ENCODE peak calls at places on chromosomes 4 and X, in seven cellular contexts. O is astrocyte of the cerebellum; Y is NCI-H1417; Q is hepatocyte; G is fibroblast of gingiva; V is activated T-cell treated with anti-CD3 and anti-CD28 coated beads, Interleukin-2, amount 50 U/mL, for 4 hours; W is dermis blood vessel endothelial cell. U is an unnamed sample.
A peak's percentile ranks its signal among the peaks of the same experiment; 100 is the strongest.

GRCh38 chr4:181148470-181148869 is 1094.7 kb upstream of the TENM3 start:
- DNase-seq in O (no peak), Y (no peak), Q (no peak), G (no peak), V (no peak), W (no peak), U (no peak)

GRCh38 chr4:22595684-22596083 is 79.8 kb upstream of the ADGRA3 start:
- DNase-seq in O (no peak), Y (no peak), Q (no peak), G (no peak), V (no peak), W (no peak), U (no peak)

GRCh38 chr4:83603130-83603529 is 67.2 kb downstream of the GPAT3 start:
- DNase-seq in O (no peak), Y (no peak), Q (no peak), G (no peak), V (no peak), W (no peak), U (peak; percentile 66)

GRCh38 chr4:5370286-5370685 is 319.0 kb downstream of the STK32B start:
- DNase-seq in O (no peak), Y (peak; percentile 4), Q (no peak), G (no peak), V (no peak), W (peak; percentile 45), U (no peak)

GRCh38 chrX:123731258-123731986 is 1.4 kb downstream of the THOC2 start:
- DNase-seq in O (no peak), Y (peak; percentile 14), Q (peak; percentile 16), G (no peak), V (no peak), W (peak; percentile 43), U (no peak)

GRCh38 chrX:136847874-136848273 is 32.7 kb downstream of the RBMX start:
- DNase-seq in O (no peak), Y (no peak), Q (no peak), G (no peak), V (no peak), W (no peak), U (no peak)

GRCh38 chrX:111164728-111165127 is 68.7 kb downstream of the PAK3 start:
- DNase-seq in O (no peak), Y (peak; percentile 29), Q (peak; percentile 37), G (no peak), V (no peak), W (no peak), U (no peak)

GRCh38 chr4:122764808-122765189 is 32.3 kb downstream of the BBS12 start:
- DNase-seq in O (no peak), Y (no peak), Q (no peak), G (peak; percentile 84), V (no peak), W (peak; percentile 42), U (no peak)

GRCh38 chr4:10529256-10529890 is 72.1 kb upstream of the ZNF518B start:
- DNase-seq in O (no peak), Y (no peak), Q (peak; percentile 10), G (no peak), V (no peak), W (peak; percentile 73), U (no peak)

GRCh38 chr4:137650051-137650450 is 117.8 kb upstream of the PCDH18 start:
- DNase-seq in O (no peak), Y (no peak), Q (no peak), G (peak; percentile 72), V (no peak), W (no peak), U (no peak)